ENCODE peak calls at places on chromosomes 13 and 19, in five cellular contexts. One of them, this sample, is unnamed.

GRCh38 chr13:29925457-29925856 is 75.0 kb upstream of the UBL3 start:
- DNase-seq in tibial nerve: peak
- DNase-seq in ascending aorta: peak
- DNase-seq in skeletal muscle cell: peak
- DNase-seq in naive thymus-derived CD4-positive, alpha-beta T cell: no peak
- DNase-seq in this sample: no peak

GRCh38 chr13:57739089-57739488 is 107.5 kb downstream of the PCDH17 start:
- DNase-seq in ascending aorta: no peak
- DNase-seq in tibial nerve: no peak
- DNase-seq in skeletal muscle cell: no peak
- DNase-seq in naive thymus-derived CD4-positive, alpha-beta T cell: no peak
- DNase-seq in this sample: no peak

GRCh38 chr13:37065893-37066526 is 6.5 kb upstream of the SUPT20H start:
- DNase-seq in naive thymus-derived CD4-positive, alpha-beta T cell: no peak
- DNase-seq in tibial nerve: no peak
- DNase-seq in ascending aorta: no peak
- DNase-seq in skeletal muscle cell: no peak
- DNase-seq in this sample: no peak

GRCh38 chr19:45895519-45895972 is 6.9 kb downstream of the MYPOP start:
- DNase-seq in tibial nerve: no peak
- DNase-seq in naive thymus-derived CD4-positive, alpha-beta T cell: no peak
- DNase-seq in skeletal muscle cell: no peak
- DNase-seq in ascending aorta: no peak
- DNase-seq in this sample: no peak

GRCh38 chr13:23609414-23610186 is 39.4 kb downstream of the TNFRSF19 start:
- DNase-seq in ascending aorta: no peak
- DNase-seq in naive thymus-derived CD4-positive, alpha-beta T cell: no peak
- DNase-seq in tibial nerve: peak
- DNase-seq in skeletal muscle cell: peak
- DNase-seq in this sample: peak

GRCh38 chr19:17522988-17523872 is 11.8 kb downstream of the PGLS start:
- DNase-seq in ascending aorta: no peak
- DNase-seq in skeletal muscle cell: no peak
- DNase-seq in naive thymus-derived CD4-positive, alpha-beta T cell: peak
- DNase-seq in tibial nerve: peak
- DNase-seq in this sample: no peak

GRCh38 chr13:38417727-38418126 is 68.1 kb downstream of the UFM1 start:
- DNase-seq in naive thymus-derived CD4-positive, alpha-beta T cell: no peak
- DNase-seq in tibial nerve: peak
- DNase-seq in ascending aorta: no peak
- DNase-seq in skeletal muscle cell: no peak
- DNase-seq in this sample: peak

GRCh38 chr19:23415561-23416191 is 20.4 kb upstream of the ZNF91 start:
- DNase-seq in skeletal muscle cell: no peak
- DNase-seq in ascending aorta: no peak
- DNase-seq in tibial nerve: no peak
- DNase-seq in naive thymus-derived CD4-positive, alpha-beta T cell: peak
- DNase-seq in this sample: no peak

GRCh38 chr13:33233547-33233946 is 52.0 kb downstream of the STARD13 start:
- DNase-seq in skeletal muscle cell: no peak
- DNase-seq in ascending aorta: no peak
- DNase-seq in tibial nerve: no peak
- DNase-seq in naive thymus-derived CD4-positive, alpha-beta T cell: no peak
- DNase-seq in this sample: no peak

GRCh38 chr19:848457-848921 is 3.6 kb upstream of the ELANE start:
- DNase-seq in tibial nerve: no peak
- DNase-seq in naive thymus-derived CD4-positive, alpha-beta T cell: no peak
- DNase-seq in ascending aorta: no peak
- DNase-seq in skeletal muscle cell: no peak
- DNase-seq in this sample: no peak

GRCh38 chr19:47417746-47418594 is 1.4 kb downstream of the MEIS3 start:
- DNase-seq in naive thymus-derived CD4-positive, alpha-beta T cell: no peak
- DNase-seq in tibial nerve: no peak
- DNase-seq in ascending aorta: no peak
- DNase-seq in skeletal muscle cell: no peak
- DNase-seq in this sample: no peak

GRCh38 chr13:47611664-47612288 is 389.3 kb downstream of the SUCLA2 start:
- DNase-seq in skeletal muscle cell: peak
- DNase-seq in naive thymus-derived CD4-positive, alpha-beta T cell: no peak
- DNase-seq in tibial nerve: no peak
- DNase-seq in ascending aorta: no peak
- DNase-seq in this sample: no peak

GRCh38 chr19:55687281-55688172 is 12.5 kb downstream of the EPN1 start:
- DNase-seq in ascending aorta: no peak
- DNase-seq in tibial nerve: no peak
- DNase-seq in naive thymus-derived CD4-positive, alpha-beta T cell: no peak
- DNase-seq in skeletal muscle cell: no peak
- DNase-seq in this sample: no peak

GRCh38 chr19:35144600-35145436 is 1.8 kb downstream of the FXYD7 start:
- DNase-seq in naive thymus-derived CD4-positive, alpha-beta T cell: peak
- DNase-seq in tibial nerve: no peak
- DNase-seq in skeletal muscle cell: no peak
- DNase-seq in ascending aorta: no peak
- DNase-seq in this sample: no peak

GRCh38 chr19:52200044-52200443 is 10.2 kb downstream of the PPP2R1A start:
- DNase-seq in naive thymus-derived CD4-positive, alpha-beta T cell: no peak
- DNase-seq in ascending aorta: peak
- DNase-seq in skeletal muscle cell: peak
- DNase-seq in tibial nerve: peak
- DNase-seq in this sample: no peak

GRCh38 chr13:58827904-58828303 is 1196.4 kb downstream of the PCDH17 start:
- DNase-seq in tibial nerve: no peak
- DNase-seq in naive thymus-derived CD4-positive, alpha-beta T cell: no peak
- DNase-seq in ascending aorta: no peak
- DNase-seq in skeletal muscle cell: no peak
- DNase-seq in this sample: no peak

GRCh38 chr19:45451181-45451849 is 16.5 kb upstream of the FOSB start:
- DNase-seq in naive thymus-derived CD4-positive, alpha-beta T cell: peak
- DNase-seq in tibial nerve: no peak
- DNase-seq in skeletal muscle cell: no peak
- DNase-seq in ascending aorta: no peak
- DNase-seq in this sample: no peak

GRCh38 chr13:102563267-102563666 is 33.5 kb upstream of the TPP2 start:
- DNase-seq in ascending aorta: no peak
- DNase-seq in tibial nerve: no peak
- DNase-seq in skeletal muscle cell: no peak
- DNase-seq in naive thymus-derived CD4-positive, alpha-beta T cell: no peak
- DNase-seq in this sample: no peak

GRCh38 chr13:113415825-113416224 is 37.5 kb downstream of the ADPRHL1 start:
- DNase-seq in naive thymus-derived CD4-positive, alpha-beta T cell: no peak
- DNase-seq in tibial nerve: no peak
- DNase-seq in ascending aorta: no peak
- DNase-seq in skeletal muscle cell: no peak
- DNase-seq in this sample: no peak

GRCh38 chr13:78786399-78786879 is 127.5 kb upstream of the OBI1 start:
- DNase-seq in tibial nerve: no peak
- DNase-seq in naive thymus-derived CD4-positive, alpha-beta T cell: no peak
- DNase-seq in ascending aorta: no peak
- DNase-seq in skeletal muscle cell: no peak
- DNase-seq in this sample: no peak

GRCh38 chr19:3189702-3190469 is 4.2 kb downstream of the NCLN start:
- DNase-seq in ascending aorta: no peak
- DNase-seq in naive thymus-derived CD4-positive, alpha-beta T cell: no peak
- DNase-seq in skeletal muscle cell: no peak
- DNase-seq in tibial nerve: no peak
- DNase-seq in this sample: no peak

GRCh38 chr13:59750860-59751259 is 412.9 kb downstream of the DIAPH3 start:
- DNase-seq in naive thymus-derived CD4-positive, alpha-beta T cell: no peak
- DNase-seq in ascending aorta: no peak
- DNase-seq in skeletal muscle cell: no peak
- DNase-seq in tibial nerve: no peak
- DNase-seq in this sample: peak

GRCh38 chr13:22964245-22964966 is 216.4 kb upstream of the SGCG start:
- DNase-seq in tibial nerve: no peak
- DNase-seq in ascending aorta: no peak
- DNase-seq in naive thymus-derived CD4-positive, alpha-beta T cell: no peak
- DNase-seq in skeletal muscle cell: no peak
- DNase-seq in this sample: no peak

GRCh38 chr19:44925114-44925891 is 10.9 kb downstream of the APOC1 start:
- DNase-seq in tibial nerve: peak
- DNase-seq in skeletal muscle cell: peak
- DNase-seq in naive thymus-derived CD4-positive, alpha-beta T cell: no peak
- DNase-seq in ascending aorta: peak
- DNase-seq in this sample: no peak

GRCh38 chr13:111555268-111555633 is 234.8 kb downstream of the TEX29 start:
- DNase-seq in ascending aorta: no peak
- DNase-seq in naive thymus-derived CD4-positive, alpha-beta T cell: no peak
- DNase-seq in skeletal muscle cell: no peak
- DNase-seq in tibial nerve: no peak
- DNase-seq in this sample: no peak

GRCh38 chr19:37082307-37082706 is 4.1 kb downstream of the ZNF420 start:
- DNase-seq in tibial nerve: no peak
- DNase-seq in ascending aorta: no peak
- DNase-seq in naive thymus-derived CD4-positive, alpha-beta T cell: no peak
- DNase-seq in skeletal muscle cell: no peak
- DNase-seq in this sample: no peak

DNA sequence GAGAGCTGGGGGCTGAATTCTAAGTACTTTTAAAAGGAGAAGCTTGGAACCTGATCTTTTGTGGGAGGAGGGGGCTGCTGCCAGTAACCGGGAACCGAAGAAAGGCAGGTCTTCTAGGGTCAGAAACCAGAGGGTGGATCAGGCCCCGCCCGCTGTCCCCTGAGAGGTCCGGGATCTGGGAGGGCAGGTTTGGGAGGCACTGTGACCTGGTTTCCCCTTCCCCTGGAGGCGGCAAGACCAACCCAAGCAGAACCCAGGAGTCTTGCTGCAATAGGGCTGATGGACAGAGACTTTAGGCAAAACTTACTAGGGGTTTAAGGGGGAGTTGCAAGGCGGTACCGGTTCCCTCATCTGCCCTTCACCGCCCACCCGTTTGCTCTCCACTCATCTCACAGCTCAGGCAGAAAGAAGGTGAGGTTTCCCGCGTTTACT is 713 bp upstream of the KLK8 start:
- DNase-seq in naive thymus-derived CD4-positive, alpha-beta T cell: no peak
- DNase-seq in skeletal muscle cell: no peak
- DNase-seq in tibial nerve: no peak
- DNase-seq in ascending aorta: no peak
- DNase-seq in this sample: no peak
- H3K4me3 ChIP-seq in naive thymus-derived CD4-positive, alpha-beta T cell: no peak
- H3K4me3 ChIP-seq in skeletal muscle cell: no peak
- H3K4me3 ChIP-seq in tibial nerve: no peak
- H3K4me3 ChIP-seq in ascending aorta: no peak
- H3K4me3 ChIP-seq in this sample: no peak

GRCh38 chr13:94660695-94661324 is 51.5 kb downstream of the SOX21 start:
- DNase-seq in naive thymus-derived CD4-positive, alpha-beta T cell: no peak
- DNase-seq in tibial nerve: no peak
- DNase-seq in skeletal muscle cell: no peak
- DNase-seq in ascending aorta: no peak
- DNase-seq in this sample: no peak
- H3K4me3 ChIP-seq in naive thymus-derived CD4-positive, alpha-beta T cell: no peak
- H3K4me3 ChIP-seq in tibial nerve: no peak
- H3K4me3 ChIP-seq in skeletal muscle cell: no peak
- H3K4me3 ChIP-seq in ascending aorta: no peak
- H3K4me3 ChIP-seq in this sample: no peak

DNA sequence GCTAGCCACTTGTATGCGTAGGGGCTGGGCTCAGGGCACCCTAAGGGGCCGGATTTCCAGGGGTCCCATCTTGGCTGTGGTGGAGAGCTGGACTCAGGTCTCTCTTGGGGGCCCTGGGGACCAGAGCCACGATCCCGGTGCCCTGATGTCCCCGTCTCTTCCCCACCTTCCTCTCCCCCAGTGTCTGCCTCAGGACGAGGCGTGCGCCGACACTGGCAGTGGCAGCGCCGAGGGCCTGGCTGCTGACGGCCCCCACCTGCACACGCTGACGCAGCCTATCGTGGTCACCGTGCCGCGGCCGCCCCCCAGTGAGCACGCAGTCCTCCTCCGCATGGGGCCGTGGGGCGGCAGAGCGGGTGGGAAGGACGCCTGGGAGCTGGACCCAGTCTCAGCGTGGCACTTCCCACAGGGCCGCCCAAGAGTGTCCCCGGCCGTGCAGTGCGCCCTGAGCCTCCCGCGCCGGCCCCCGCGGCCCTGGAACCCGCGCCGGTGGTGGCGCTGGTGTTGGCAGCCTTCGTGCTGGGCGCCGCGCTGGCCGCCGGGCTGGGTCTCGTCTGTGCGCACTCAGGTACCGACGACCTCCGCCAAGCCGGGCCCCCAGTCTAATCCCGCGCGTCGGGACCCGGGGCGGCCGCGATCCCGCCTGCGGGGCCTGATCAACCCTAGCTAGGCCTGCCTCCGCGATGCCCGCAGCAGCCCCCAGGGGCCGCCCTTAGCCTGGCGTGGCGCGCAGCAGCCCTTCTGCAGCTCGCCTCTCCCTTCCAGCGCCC is 2.7 kb upstream of the SNAPC2 start:
- DNase-seq in skeletal muscle cell: no peak
- DNase-seq in ascending aorta: no peak
- DNase-seq in naive thymus-derived CD4-positive, alpha-beta T cell: peak
- DNase-seq in tibial nerve: no peak
- DNase-seq in this sample: no peak
- H3K4me3 ChIP-seq in skeletal muscle cell: peak
- H3K4me3 ChIP-seq in ascending aorta: peak
- H3K4me3 ChIP-seq in naive thymus-derived CD4-positive, alpha-beta T cell: peak
- H3K4me3 ChIP-seq in tibial nerve: no peak
- H3K4me3 ChIP-seq in this sample: peak

GRCh38 chr19:20422616-20423205 is 142.9 kb downstream of the ZNF737 start:
- DNase-seq in skeletal muscle cell: no peak
- DNase-seq in tibial nerve: no peak
- DNase-seq in naive thymus-derived CD4-positive, alpha-beta T cell: no peak
- DNase-seq in ascending aorta: no peak
- DNase-seq in this sample: no peak
- H3K4me3 ChIP-seq in skeletal muscle cell: peak
- H3K4me3 ChIP-seq in tibial nerve: peak
- H3K4me3 ChIP-seq in naive thymus-derived CD4-positive, alpha-beta T cell: peak
- H3K4me3 ChIP-seq in ascending aorta: peak
- H3K4me3 ChIP-seq in this sample: no peak

GRCh38 chr13:45333251-45333972 is 7.6 kb downstream of the TPT1 start:
- DNase-seq in ascending aorta: no peak
- DNase-seq in naive thymus-derived CD4-positive, alpha-beta T cell: no peak
- DNase-seq in tibial nerve: no peak
- DNase-seq in skeletal muscle cell: no peak
- DNase-seq in this sample: no peak
- H3K4me3 ChIP-seq in ascending aorta: no peak
- H3K4me3 ChIP-seq in naive thymus-derived CD4-positive, alpha-beta T cell: no peak
- H3K4me3 ChIP-seq in tibial nerve: no peak
- H3K4me3 ChIP-seq in skeletal muscle cell: no peak
- H3K4me3 ChIP-seq in this sample: no peak

This sample was measured in HFF-Myc.